ENCODE peak calls at places on chromosomes 13 and 19, in five cellular contexts. J is colonic mucosa, R is pancreas, Y is heart left ventricle, I is cardiac muscle cell. Z is an unnamed sample.

GRCh38 chr13:36758345-36758744 is 60.7 kb upstream of the RFXAP start:
- DNase-seq in J (peak; percentile 22), R (no peak), Y (no peak), I (no peak), Z (peak; percentile 17)

GRCh38 chr19:57665261-57665806 is 3.4 kb upstream of the ZSCAN4 start:
- DNase-seq in J (no peak), R (no peak), Y (no peak), I (no peak), Z (no peak)

GRCh38 chr19:9306443-9306842 is 3.2 kb downstream of the ZNF699 start:
- DNase-seq in J (no peak), R (no peak), Y (no peak), I (peak; percentile 62), Z (no peak)

GRCh38 chr19:41774515-41774980 is 19.2 kb downstream of the CEACAM6 start:
- DNase-seq in J (peak; percentile 88), R (no peak), Y (no peak), I (no peak), Z (peak; percentile 76)

GRCh38 chr19:33465371-33465770 is 56.2 kb downstream of the PEPD start:
- DNase-seq in J (no peak), R (no peak), Y (no peak), I (no peak), Z (no peak)

GRCh38 chr19:50772408-50773311 is 2.4 kb downstream of the GPR32 start:
- DNase-seq in J (no peak), R (no peak), Y (no peak), I (peak; percentile 20), Z (no peak)

GRCh38 chr13:102825921-102826706 is 19.7 kb upstream of the ERCC5 start:
- DNase-seq in J (no peak), R (no peak), Y (no peak), I (peak; percentile 95), Z (no peak)

GRCh38 chr19:20179946-20180345 is 12.9 kb downstream of the ZNF486 start:
- DNase-seq in J (no peak), R (no peak), Y (no peak), I (no peak), Z (no peak)

GRCh38 chr19:56701895-56702294 is 30.3 kb upstream of the ZNF835 start:
- DNase-seq in J (no peak), R (no peak), Y (no peak), I (no peak), Z (no peak)

GRCh38 chr13:41459754-41460111 is 2.4 kb downstream of the RGCC start:
- DNase-seq in J (no peak), R (no peak), Y (no peak), I (no peak), Z (no peak)

GRCh38 chr19:29965529-29965928 is 23.5 kb downstream of the URI1 start:
- DNase-seq in J (no peak), R (no peak), Y (no peak), I (no peak), Z (no peak)

GRCh38 chr19:48752511-48753365 is at the start of gene FUT1:
- DNase-seq in J (peak; percentile 73), R (peak; percentile 94), Y (peak; percentile 79), I (peak; percentile 47), Z (peak; percentile 82)

GRCh38 chr19:50817941-50818858 is 5.4 kb downstream of the KLK1 start:
- DNase-seq in J (peak; percentile 93), R (peak; percentile 89), Y (peak; percentile 52), I (peak; percentile 26), Z (peak; percentile 92)

GRCh38 chr19:53088091-53088490 is 15.1 kb downstream of the ZNF160 start:
- DNase-seq in J (no peak), R (no peak), Y (no peak), I (peak; percentile 16), Z (no peak)

GRCh38 chr19:14187586-14187985 is 18.4 kb downstream of the ADGRL1 start:
- DNase-seq in J (no peak), R (no peak), Y (no peak), I (no peak), Z (no peak)

GRCh38 chr19:42569193-42569592 is 25.5 kb downstream of the CEACAM8 start:
- DNase-seq in J (no peak), R (no peak), Y (no peak), I (no peak), Z (no peak)

GRCh38 chr19:30968841-30969399 is 380.3 kb downstream of the TSHZ3 start:
- DNase-seq in J (no peak), R (no peak), Y (no peak), I (no peak), Z (peak; percentile 21)

GRCh38 chr13:96991072-96991471 is 3.2 kb downstream of the OXGR1 start:
- DNase-seq in J (peak; percentile 53), R (no peak), Y (no peak), I (no peak), Z (no peak)

GRCh38 chr13:106176103-106176502 is 359.4 kb downstream of the EFNB2 start:
- DNase-seq in J (no peak), R (no peak), Y (no peak), I (peak; percentile 13), Z (no peak)

GRCh38 chr13:32734511-32734910 is 148.3 kb downstream of the PDS5B start:
- DNase-seq in J (no peak), R (peak; percentile 15), Y (no peak), I (peak; percentile 53), Z (no peak)

GRCh38 chr13:99955747-99956472 is 15.7 kb downstream of the ZIC5 start:
- DNase-seq in J (no peak), R (no peak), Y (no peak), I (peak; percentile 57), Z (no peak)

GRCh38 chr13:95652244-95652764 is 7.8 kb upstream of the DZIP1 start:
- DNase-seq in J (no peak), R (no peak), Y (no peak), I (no peak), Z (no peak)

GRCh38 chr13:22049384-22049783 is 378.5 kb downstream of the FGF9 start:
- DNase-seq in J (no peak), R (no peak), Y (no peak), I (no peak), Z (no peak)

GRCh38 chr19:49497047-49497789 is 984 bp downstream of the RPS11 start:
- DNase-seq in J (peak; percentile 85), R (no peak), Y (peak; percentile 76), I (peak; percentile 63), Z (peak; percentile 87)

GRCh38 chr13:77022341-77022740 is 4.6 kb downstream of the FBXL3 start:
- DNase-seq in J (no peak), R (no peak), Y (no peak), I (peak; percentile 54), Z (no peak)

GRCh38 chr19:13057147-13057572 is 45.5 kb downstream of the LYL1 start:
- DNase-seq in J (no peak), R (no peak), Y (no peak), I (no peak), Z (no peak)

GRCh38 chr13:75473472-75473871 is 8.5 kb downstream of the TBC1D4 start:
- DNase-seq in J (no peak), R (no peak), Y (no peak), I (no peak), Z (no peak)

GRCh38 chr13:50320297-50320862 is 305.1 kb downstream of the KCNRG start:
- DNase-seq in J (no peak), R (no peak), Y (no peak), I (peak; percentile 35), Z (no peak)

GRCh38 chr19:1749373-1750342 is 3.6 kb upstream of the ONECUT3 start:
- DNase-seq in J (no peak), R (no peak), Y (no peak), I (no peak), Z (no peak)
- H3K4me3 ChIP-seq in J (no peak overlapping the region), R (peak overlapping the region; percentile 7), Y (no peak overlapping the region), I (no peak overlapping the region), Z (no peak overlapping the region)

GRCh38 chr19:16889429-16889882 is 657 bp downstream of the F2RL3 start:
- DNase-seq in J (no peak), R (no peak), Y (peak; percentile 80), I (no peak), Z (peak; percentile 55)

GRCh38 chr19:16889883-16890460 is 1.2 kb downstream of the F2RL3 start:
- DNase-seq in J (no peak), R (no peak), Y (no peak), I (no peak), Z (no peak)

GRCh38 chr19:16888629-16889371 is at the start of gene F2RL3:
- DNase-seq in J (peak; percentile 56), R (no peak), Y (peak; percentile 68), I (peak; percentile 70), Z (peak; percentile 73)

GRCh38 chr19:16886305-16886880 is 2.4 kb upstream of the F2RL3 start:
- DNase-seq in J (no peak), R (no peak), Y (peak; percentile 76), I (peak; percentile 93), Z (no peak)

GRCh38 chr19:16887353-16888265 is 1.2 kb upstream of the F2RL3 start:
- DNase-seq in J (no peak), R (no peak), Y (no peak), I (peak; percentile 21), Z (no peak)
- H3K4me1 ChIP-seq in J (no peaks in the 10 kb centered on the region), R (no peaks in the 10 kb centered on the region), Y (peaks cover 23% of the 10 kb centered on the region), I (peaks cover 31% of the 10 kb centered on the region), Z (no peaks in the 10 kb centered on the region)

DNA sequence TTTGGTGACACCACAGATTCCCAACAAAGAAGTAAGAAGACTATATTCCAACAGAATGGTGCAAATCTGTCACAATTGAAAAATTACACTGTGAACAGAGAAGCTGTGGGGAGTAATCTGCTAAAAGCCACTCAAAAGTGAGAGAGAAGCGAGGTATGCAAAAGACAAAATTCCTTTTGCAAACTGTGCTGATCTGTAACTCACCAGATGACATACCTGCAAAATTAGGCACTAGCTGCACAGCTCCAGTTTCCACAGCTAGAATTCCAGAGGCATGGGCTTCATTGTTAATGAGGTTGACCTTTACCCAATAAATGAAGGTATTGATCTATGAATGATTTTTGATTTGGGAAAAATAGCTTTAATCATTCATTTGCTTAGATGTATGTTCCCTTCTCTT is 85.0 kb downstream of the LACC1 start:
- DNase-seq in J (no peak), R (no peak), Y (no peak), I (no peak), Z (no peak)
- TF ChIP-seq CTCF in J (no peak), R (no peak), Y (no peak), I (no peak), Z (no peak)

GRCh38 chr19:35136231-35136630 is 1.4 kb upstream of the LGI4 start:
- DNase-seq in J (peak; percentile 22), R (peak; percentile 19), Y (no peak), I (no peak), Z (peak; percentile 43)

GRCh38 chr19:35134601-35135091 is at the start of gene LGI4:
- DNase-seq in J (no peak), R (peak; percentile 17), Y (no peak), I (no peak), Z (peak; percentile 59)

GRCh38 chr19:35133826-35134225 is 1.0 kb downstream of the LGI4 start:
- DNase-seq in J (peak; percentile 20), R (no peak), Y (no peak), I (no peak), Z (no peak)

GRCh38 chr19:35136977-35137702 is 1.5 kb upstream of the FXYD1 start:
- DNase-seq in J (peak; percentile 36), R (peak; percentile 50), Y (peak; percentile 28), I (no peak), Z (peak; percentile 47)

DNA sequence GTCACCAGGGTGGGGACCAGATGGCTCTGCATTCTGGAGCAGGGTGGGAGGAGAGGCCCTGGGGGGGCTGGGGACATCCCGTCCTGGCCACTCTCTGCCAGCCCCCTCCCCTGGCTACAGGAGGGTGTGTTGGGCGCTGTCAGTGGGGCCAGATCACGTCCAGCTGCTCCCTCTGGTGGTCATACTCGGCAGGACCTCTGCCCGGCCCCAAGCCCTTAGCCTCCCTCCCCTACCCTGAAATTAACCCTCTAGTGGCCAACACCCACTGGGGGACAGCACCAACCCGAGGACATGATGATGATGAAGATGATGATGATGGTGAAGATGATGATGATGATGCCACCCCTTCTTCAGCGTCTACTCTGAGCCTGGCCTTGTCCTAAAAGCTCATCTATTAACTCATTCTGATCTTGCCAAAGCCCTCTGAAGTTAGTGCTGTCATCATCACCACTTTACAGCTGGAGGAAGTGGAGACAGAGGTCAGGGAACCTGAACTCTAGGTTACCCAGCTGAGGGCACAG is 590 bp upstream of the LGI4 start:
- DNase-seq in J (peak; percentile 84), R (peak; percentile 67), Y (peak; percentile 86), I (peak; percentile 76), Z (peak; percentile 91)
- H3K4me3 ChIP-seq in J (no peak overlapping the region), R (no peak overlapping the region), Y (no peak overlapping the region), I (peak overlapping the region; percentile 16), Z (no peak overlapping the region)

Z was measured in mucosa of descending colon.